ENCODE peak calls at places on chromosomes 1 and 21, in seven cellular contexts. B is tibial artery, W is mammary epithelial cell, X is transverse colon, R is heart right ventricle, M is fibroblast of lung, U is neural progenitor cell. Y is an unnamed sample. For H3K4me1, the result is how much of the 10 kb centered on the place peaks cover.

GRCh38 chr1:153422450-153423068 is 6.2 kb downstream of the S100A7A start:
- DNase-seq in M (peak), W (peak), B (peak), U (peak), R (peak), X (peak), Y (peak)

GRCh38 chr1:117964290-117965038 is 34.9 kb downstream of the WDR3 start:
- DNase-seq in U (no peak), M (no peak), W (no peak), R (no peak), B (no peak), X (no peak), Y (no peak)

GRCh38 chr1:20446796-20447195 is 39.2 kb downstream of the CAMK2N1 start:
- DNase-seq in W (peak), U (no peak), B (no peak), X (no peak), R (no peak), M (peak), Y (no peak)

GRCh38 chr1:236141447-236142357 is 637 bp upstream of the GPR137B start:
- DNase-seq in W (peak), X (peak), M (peak), U (peak), B (no peak), R (no peak), Y (no peak)

GRCh38 chr1:23793018-23793781 is 2.3 kb downstream of the LYPLA2 start:
- DNase-seq in W (peak), B (no peak), M (peak), X (peak), U (no peak), R (peak), Y (peak)

GRCh38 chr1:7209340-7209739 is 424.1 kb downstream of the CAMTA1 start:
- DNase-seq in R (no peak), U (no peak), B (no peak), M (no peak), W (no peak), X (no peak), Y (no peak)

GRCh38 chr1:212743901-212744475 is 44.3 kb upstream of the BATF3 start:
- DNase-seq in X (no peak), R (no peak), U (no peak), M (no peak), B (no peak), W (no peak), Y (no peak)

GRCh38 chr1:175262646-175263045 is 70.1 kb upstream of the KIAA0040 start:
- DNase-seq in B (no peak), U (no peak), R (no peak), M (no peak), W (peak), X (no peak), Y (no peak)

GRCh38 chr1:52752427-52752826 is 26.2 kb downstream of the ZYG11B start:
- DNase-seq in R (no peak), M (no peak), W (no peak), U (no peak), B (no peak), X (no peak), Y (no peak)

GRCh38 chr1:179545316-179545715 is 30.4 kb downstream of the NPHS2 start:
- DNase-seq in X (no peak), M (no peak), W (no peak), B (no peak), R (no peak), U (no peak), Y (peak)

GRCh38 chr1:53909946-53910345 is 16.0 kb downstream of the DIO1 start:
- DNase-seq in X (no peak), M (peak), B (no peak), R (no peak), U (no peak), W (peak), Y (peak)

GRCh38 chr1:178768423-178768822 is 43.4 kb downstream of the RALGPS2 start:
- DNase-seq in M (peak), U (peak), B (no peak), X (no peak), W (no peak), R (no peak), Y (no peak)

GRCh38 chr1:82783025-82783424 is 982.3 kb downstream of the ADGRL2 start:
- DNase-seq in B (no peak), M (peak), X (no peak), R (no peak), U (no peak), W (no peak), Y (no peak)

GRCh38 chr1:85544689-85545203 is 35.8 kb upstream of the CCN1 start:
- DNase-seq in M (peak), X (no peak), U (no peak), R (no peak), B (no peak), W (peak), Y (no peak)

GRCh38 chr1:12052008-12052573 is 11.0 kb upstream of the TNFRSF8 start:
- DNase-seq in U (no peak), B (peak), X (peak), R (peak), M (peak), W (peak), Y (peak)

GRCh38 chr1:28642847-28643635 is at the start of gene TAF12:
- DNase-seq in R (peak), X (peak), M (peak), B (peak), W (peak), U (peak), Y (peak)

GRCh38 chr1:24325587-24326449 is 6.7 kb downstream of the GRHL3 start:
- DNase-seq in B (no peak), U (no peak), M (no peak), X (no peak), W (no peak), R (no peak), Y (no peak)

GRCh38 chr1:86618358-86618757 is 71.5 kb downstream of the CLCA4 start:
- DNase-seq in U (peak), R (no peak), X (no peak), B (no peak), W (peak), M (no peak), Y (no peak)

GRCh38 chr1:209884665-209885117 is 53.3 kb upstream of the SYT14 start:
- DNase-seq in U (no peak), X (no peak), B (peak), W (peak), R (no peak), M (peak), Y (peak)

GRCh38 chr1:174040387-174040786 is 18.2 kb upstream of the RC3H1 start:
- DNase-seq in B (no peak), R (no peak), U (no peak), X (no peak), W (peak), M (peak), Y (peak)

GRCh38 chr1:72649974-72650373 is 367.6 kb upstream of the NEGR1 start:
- DNase-seq in M (peak), U (no peak), B (no peak), X (no peak), R (no peak), W (peak), Y (no peak)

GRCh38 chr1:207838156-207839082 is 72.5 kb downstream of the CD34 start:
- DNase-seq in M (no peak), X (no peak), R (peak), W (no peak), B (peak), U (no peak), Y (peak)

GRCh38 chr1:2330511-2331199 is 60.7 kb downstream of the MORN1 start:
- DNase-seq in X (peak), R (no peak), U (no peak), W (no peak), M (peak), B (peak), Y (peak)

GRCh38 chr21:33987461-33987860 is 71.9 kb upstream of the ATP5PO start:
- DNase-seq in B (no peak), M (no peak), W (no peak), X (no peak), U (no peak), R (no peak), Y (no peak)

GRCh38 chr21:33985117-33986050 is 69.8 kb upstream of the ATP5PO start:
- DNase-seq in X (no peak), R (no peak), W (no peak), M (no peak), B (no peak), U (no peak), Y (no peak)

GRCh38 chr21:33991091-33991490 is 75.5 kb upstream of the ATP5PO start:
- DNase-seq in W (no peak), R (no peak), X (no peak), M (no peak), U (no peak), B (no peak), Y (no peak)

GRCh38 chr21:33988237-33988835 is 72.7 kb upstream of the ATP5PO start:
- DNase-seq in W (no peak), U (no peak), B (no peak), M (no peak), R (no peak), X (no peak), Y (no peak)

GRCh38 chr21:33989440-33989839 is 73.8 kb upstream of the ATP5PO start:
- DNase-seq in B (no peak), R (no peak), W (no peak), M (no peak), X (peak), U (no peak), Y (no peak)
- H3K4me1 ChIP-seq in B (under half), R (under half), W (under half), M (under half), X (under half), U (under half), Y (under half)

GRCh38 chr21:34808569-34809204 is 139.9 kb downstream of the CLIC6 start:
- DNase-seq in U (no peak), W (peak), M (peak), X (no peak), B (no peak), R (no peak), Y (peak)

GRCh38 chr21:34810786-34811185 is 142.0 kb downstream of the CLIC6 start:
- DNase-seq in M (no peak), U (no peak), X (no peak), R (no peak), W (no peak), B (no peak), Y (no peak)

GRCh38 chr21:34807881-34808568 is 139.2 kb downstream of the CLIC6 start:
- DNase-seq in M (peak), B (peak), W (peak), U (no peak), R (no peak), X (no peak), Y (peak)

GRCh38 chr21:34811368-34811767 is 142.6 kb downstream of the CLIC6 start:
- DNase-seq in R (no peak), W (no peak), X (no peak), M (no peak), B (no peak), U (no peak), Y (no peak)

GRCh38 chr21:34809822-34810221 is 141.0 kb downstream of the CLIC6 start:
- DNase-seq in R (no peak), M (no peak), B (no peak), X (no peak), U (no peak), W (no peak), Y (no peak)
- H3K4me1 ChIP-seq in R (under half), M (half or more), B (under half), X (under half), U (under half), W (half or more), Y (under half)

GRCh38 chr1:45928486-45929205 is 125.2 kb downstream of the MAST2 start:
- DNase-seq in X (no peak), W (no peak), M (no peak), U (no peak), B (no peak), R (no peak), Y (no peak)

GRCh38 chr1:45923343-45923742 is 119.9 kb downstream of the MAST2 start:
- DNase-seq in B (no peak), U (no peak), W (no peak), R (no peak), X (no peak), M (no peak), Y (no peak)

GRCh38 chr1:45925728-45926287 is 122.4 kb downstream of the MAST2 start:
- DNase-seq in M (no peak), W (no peak), U (no peak), X (no peak), R (no peak), B (no peak), Y (no peak)

GRCh38 chr1:45924736-45925135 is 121.3 kb downstream of the MAST2 start:
- DNase-seq in R (no peak), X (no peak), W (no peak), U (peak), M (peak), B (no peak), Y (no peak)

GRCh38 chr1:45926302-45926701 is 122.9 kb downstream of the MAST2 start:
- DNase-seq in M (no peak), R (no peak), X (no peak), W (no peak), U (peak), B (no peak), Y (no peak)
- H3K4me1 ChIP-seq in M (under half), R (half or more), X (under half), W (under half), U (under half), B (under half), Y (under half)

DNA sequence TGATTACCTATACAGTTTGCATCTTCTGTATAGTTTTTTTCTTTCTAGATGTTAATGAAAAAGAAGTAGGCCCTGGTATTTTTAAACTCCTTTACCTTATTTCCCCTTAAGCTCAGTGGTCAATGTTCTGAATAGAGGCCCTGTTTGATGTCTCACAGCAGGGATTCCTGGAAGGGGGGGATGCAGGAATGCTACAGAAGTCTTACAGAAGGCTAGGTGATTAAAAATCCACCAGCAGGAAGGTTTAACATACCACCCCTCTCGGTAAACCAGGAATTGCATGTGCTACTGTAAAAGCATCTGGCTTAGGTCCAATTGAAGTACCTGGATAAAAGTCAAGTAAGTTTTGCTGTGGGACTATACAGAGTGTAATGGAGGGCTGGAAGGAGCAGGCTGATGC is 78.3 kb downstream of the NOS1AP start:
- DNase-seq in W (no peak), M (no peak), X (no peak), B (no peak), R (no peak), U (peak), Y (no peak)
- H3K4me1 ChIP-seq in W (under half), M (under half), X (under half), B (under half), R (under half), U (half or more), Y (under half)

DNA sequence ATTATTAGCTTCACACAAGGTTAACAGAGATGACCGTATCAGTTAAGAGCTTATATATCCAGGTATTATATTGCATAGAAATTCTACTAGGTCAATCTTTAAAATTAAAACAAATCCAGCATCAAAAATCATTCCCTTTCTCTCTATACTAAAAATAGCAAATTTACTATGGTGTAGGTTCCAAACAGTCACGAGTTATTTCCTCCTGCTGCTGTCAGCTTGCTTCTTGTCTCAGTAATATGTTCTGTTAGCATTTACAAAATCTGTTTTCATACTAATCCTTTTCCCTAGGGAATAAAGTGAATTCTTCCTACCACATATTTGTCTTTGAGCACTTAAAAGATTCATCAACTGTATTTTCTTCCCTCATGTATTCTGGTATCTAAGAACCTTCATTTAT is 2.5 kb downstream of the WDR26 start:
- DNase-seq in M (peak), U (no peak), X (no peak), R (no peak), B (no peak), W (no peak), Y (no peak)
- H3K4me1 ChIP-seq in M (under half), U (under half), X (under half), R (half or more), B (under half), W (under half), Y (half or more)

GRCh38 chr1:15760520-15761211 is 2.1 kb downstream of the FBLIM1 start:
- DNase-seq in U (peak), X (peak), W (peak), M (peak), B (peak), R (peak), Y (peak)

GRCh38 chr1:15764269-15764764 is 5.7 kb downstream of the FBLIM1 start:
- DNase-seq in B (no peak), W (peak), U (no peak), M (no peak), R (no peak), X (peak), Y (no peak)

GRCh38 chr1:15758953-15759661 is 512 bp downstream of the FBLIM1 start:
- DNase-seq in M (no peak), X (no peak), B (no peak), R (no peak), W (peak), U (peak), Y (no peak)

GRCh38 chr1:15762546-15762945 is 4.0 kb downstream of the FBLIM1 start:
- DNase-seq in U (no peak), M (no peak), B (no peak), X (no peak), W (no peak), R (no peak), Y (no peak)

GRCh38 chr1:15761729-15762128 is 3.1 kb downstream of the FBLIM1 start:
- DNase-seq in B (no peak), W (no peak), M (no peak), U (no peak), X (no peak), R (peak), Y (no peak)
- H3K4me1 ChIP-seq in B (under half), W (under half), M (under half), U (under half), X (under half), R (half or more), Y (under half)

DNA sequence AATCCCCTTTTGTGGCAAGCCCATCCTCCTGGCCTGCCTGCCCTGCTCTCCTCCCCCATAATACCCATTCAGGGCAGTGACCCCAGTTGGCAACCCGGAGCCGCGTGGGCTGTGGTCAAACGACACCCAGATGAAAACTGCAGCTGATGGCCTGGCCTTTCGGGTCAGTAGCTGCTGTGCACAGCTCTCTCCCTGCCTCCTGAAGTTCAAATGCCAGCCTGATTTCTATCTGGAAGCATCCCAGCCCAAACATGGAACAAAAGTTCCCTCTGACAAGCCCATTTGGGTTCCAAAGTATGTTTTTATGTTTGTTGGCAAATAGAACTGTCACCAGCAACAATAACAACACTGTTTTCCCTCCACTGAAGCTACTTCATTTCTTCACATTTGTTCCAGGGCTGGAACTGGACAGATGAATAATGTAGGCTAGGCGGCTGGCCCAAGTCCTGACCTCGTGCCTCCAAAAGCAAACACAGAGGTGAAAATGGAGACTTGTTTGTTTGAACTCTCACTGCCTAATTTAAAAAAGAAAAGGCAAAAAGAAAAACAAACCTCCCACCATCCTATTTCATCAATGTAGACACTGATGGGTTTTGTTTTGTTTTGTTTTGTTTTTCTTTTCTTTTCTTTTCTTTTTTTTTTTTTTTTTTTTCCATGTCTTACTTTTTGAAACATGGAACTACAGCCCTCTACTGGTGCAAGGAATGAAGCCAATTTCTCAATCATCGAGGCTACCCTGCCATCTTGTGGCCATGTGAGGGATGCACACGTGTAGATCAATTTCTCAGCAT is 179.0 kb downstream of the ADSS2 start:
- DNase-seq in W (peak), R (peak), M (peak), U (peak), B (peak), X (peak), Y (peak)
- H3K4me1 ChIP-seq in W (under half), R (under half), M (under half), U (under half), B (under half), X (under half), Y (under half)

GRCh38 chr1:245648749-245649517 is 494.1 kb downstream of the KIF26B start:
- DNase-seq in B (no peak), U (peak), W (no peak), M (no peak), R (no peak), X (no peak), Y (no peak)

GRCh38 chr1:245650441-245650840 is 495.7 kb downstream of the KIF26B start:
- DNase-seq in X (no peak), W (no peak), U (no peak), M (no peak), R (no peak), B (no peak), Y (no peak)

GRCh38 chr1:245641384-245641783 is 486.6 kb downstream of the KIF26B start:
- DNase-seq in B (no peak), M (no peak), W (no peak), R (no peak), U (no peak), X (no peak), Y (no peak)

GRCh38 chr1:245645406-245645805 is 490.6 kb downstream of the KIF26B start:
- DNase-seq in R (no peak), B (no peak), X (no peak), W (no peak), U (no peak), M (no peak), Y (no peak)

DNA sequence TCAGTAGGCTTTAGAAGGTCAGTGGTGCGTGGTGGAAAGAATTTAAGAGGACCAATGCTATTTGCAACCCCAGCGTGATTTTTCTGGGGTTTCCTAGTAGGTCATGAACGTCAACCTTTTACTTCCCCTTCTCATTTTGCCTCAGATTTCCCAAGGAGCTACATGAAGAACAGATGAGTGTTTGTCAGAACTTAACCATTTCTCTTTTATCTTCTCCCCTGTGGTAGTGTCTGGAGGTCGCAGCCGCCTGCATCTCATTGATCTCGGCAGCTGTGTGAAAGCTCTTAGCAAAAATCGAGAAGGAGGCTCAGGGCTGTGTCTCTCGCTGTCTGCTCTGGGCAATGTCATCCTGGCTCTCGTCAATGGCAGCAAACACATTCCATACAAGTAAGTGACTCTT is 491.1 kb downstream of the KIF26B start:
- DNase-seq in U (no peak), X (no peak), R (no peak), M (no peak), B (no peak), W (no peak), Y (no peak)
- H3K4me1 ChIP-seq in U (under half), X (under half), R (under half), M (under half), B (under half), W (under half), Y (under half)

Y was measured in adrenal gland.